ENCODE peak calls at places on chromosomes 5 and 9, in ten cellular contexts. K is keratinocyte, S is coronary artery, I is endothelial cell of umbilical vein, F is breast epithelium, R is RWPE1, D is GM23338, N is substantia nigra, P is fibroblast of lung, X is heart right ventricle. U is an unnamed sample.

GRCh38 chr5:178136990-178137389 is 6.2 kb downstream of the RMND5B start:
- DNase-seq in K (no peak), S (no peak), I (no peak), F (no peak), R (no peak), D (no peak), N (no peak), P (no peak), X (no peak), U (no peak)

GRCh38 chr5:149954798-149955197 is 5.8 kb upstream of the SLC26A2 start:
- DNase-seq in K (no peak), S (no peak), I (peak; percentile 6), F (no peak), R (no peak), D (no peak), N (no peak), P (no peak), X (no peak), U (no peak)

GRCh38 chr5:82348749-82349148 is 70.6 kb upstream of the RPS23 start:
- DNase-seq in K (no peak), S (no peak), I (no peak), F (no peak), R (no peak), D (no peak), N (no peak), P (peak; percentile 55), X (peak; percentile 24), U (no peak)

GRCh38 chr5:172007795-172008465 is 1.5 kb upstream of the FBXW11 start:
- DNase-seq in K (no peak), S (no peak), I (peak; percentile 17), F (no peak), R (peak; percentile 55), D (no peak), N (no peak), P (peak; percentile 23), X (no peak), U (no peak)

GRCh38 chr5:174531782-174532191 is 192.6 kb upstream of the MSX2 start:
- DNase-seq in K (no peak), S (no peak), I (no peak), F (no peak), R (peak; percentile 40), D (no peak), N (no peak), P (no peak), X (no peak), U (no peak)

GRCh38 chr5:43874772-43875171 is 271.8 kb downstream of the NNT start:
- DNase-seq in K (no peak), S (no peak), I (no peak), F (no peak), R (peak; percentile 4), D (no peak), N (no peak), P (peak; percentile 84), X (no peak), U (no peak)

GRCh38 chr9:19992556-19992955 is 203.7 kb upstream of the SLC24A2 start:
- DNase-seq in K (no peak), S (no peak), I (no peak), F (no peak), R (no peak), D (no peak), N (no peak), P (peak; percentile 55), X (no peak), U (no peak)

GRCh38 chr5:31502506-31502905 is 29.4 kb downstream of the DROSHA start:
- DNase-seq in K (no peak), S (no peak), I (no peak), F (no peak), R (no peak), D (no peak), N (peak; percentile 57), P (peak; percentile 11), X (no peak), U (no peak)

GRCh38 chr9:27379311-27380236 is 82.6 kb upstream of the EQTN start:
- DNase-seq in K (no peak), S (no peak), I (no peak), F (no peak), R (no peak), D (no peak), N (no peak), P (no peak), X (no peak), U (peak; percentile 63)

GRCh38 chr5:95861858-95862561 is 39.5 kb upstream of the GLRX start:
- DNase-seq in K (no peak), S (no peak), I (peak; percentile 64), F (no peak), R (peak; percentile 91), D (no peak), N (no peak), P (peak; percentile 56), X (no peak), U (peak; percentile 55)

GRCh38 chr5:139732019-139732418 is 63.6 kb upstream of the PSD2 start:
- DNase-seq in K (no peak), S (no peak), I (no peak), F (no peak), R (no peak), D (no peak), N (no peak), P (no peak), X (no peak), U (no peak)

GRCh38 chr5:112883192-112883591 is 22.1 kb downstream of the SRP19 start:
- DNase-seq in K (no peak), S (no peak), I (no peak), F (no peak), R (no peak), D (no peak), N (no peak), P (no peak), X (no peak), U (no peak)

GRCh38 chr5:80975065-80975464 is 14.9 kb downstream of the RASGRF2 start:
- DNase-seq in K (no peak), S (no peak), I (no peak), F (no peak), R (no peak), D (no peak), N (no peak), P (peak; percentile 36), X (no peak), U (no peak)
- H3K27ac ChIP-seq in K (no peak overlapping the region), S (no peak overlapping the region), I (no peak overlapping the region), F (no peak overlapping the region), R (no peak overlapping the region), D (no peak overlapping the region), N (peak overlapping the region; percentile 15), P (no peak overlapping the region), X (no peak overlapping the region), U (no peak overlapping the region)

GRCh38 chr9:113528811-113529210 is 65.3 kb downstream of the RGS3 start:
- DNase-seq in K (no peak), S (no peak), I (no peak), F (no peak), R (no peak), D (no peak), N (no peak), P (no peak), X (no peak), U (no peak)
- H3K27ac ChIP-seq in K (no peak overlapping the region), S (no peak overlapping the region), I (no peak overlapping the region), F (no peak overlapping the region), R (no peak overlapping the region), D (no peak overlapping the region), N (no peak overlapping the region), P (no peak overlapping the region), X (no peak overlapping the region), U (no peak overlapping the region)

GRCh38 chr9:109250771-109251079 is 70.1 kb downstream of the EPB41L4B start:
- DNase-seq in K (no peak), S (no peak), I (no peak), F (no peak), R (no peak), D (no peak), N (no peak), P (no peak), X (no peak), U (no peak)
- H3K27ac ChIP-seq in K (no peak overlapping the region), S (no peak overlapping the region), I (peak overlapping the region; percentile 14), F (peak overlapping the region; percentile 41), R (peak overlapping the region; percentile 54), D (no peak overlapping the region), N (no peak overlapping the region), P (no peak overlapping the region), X (no peak overlapping the region), U (peak overlapping the region; percentile 65)

DNA sequence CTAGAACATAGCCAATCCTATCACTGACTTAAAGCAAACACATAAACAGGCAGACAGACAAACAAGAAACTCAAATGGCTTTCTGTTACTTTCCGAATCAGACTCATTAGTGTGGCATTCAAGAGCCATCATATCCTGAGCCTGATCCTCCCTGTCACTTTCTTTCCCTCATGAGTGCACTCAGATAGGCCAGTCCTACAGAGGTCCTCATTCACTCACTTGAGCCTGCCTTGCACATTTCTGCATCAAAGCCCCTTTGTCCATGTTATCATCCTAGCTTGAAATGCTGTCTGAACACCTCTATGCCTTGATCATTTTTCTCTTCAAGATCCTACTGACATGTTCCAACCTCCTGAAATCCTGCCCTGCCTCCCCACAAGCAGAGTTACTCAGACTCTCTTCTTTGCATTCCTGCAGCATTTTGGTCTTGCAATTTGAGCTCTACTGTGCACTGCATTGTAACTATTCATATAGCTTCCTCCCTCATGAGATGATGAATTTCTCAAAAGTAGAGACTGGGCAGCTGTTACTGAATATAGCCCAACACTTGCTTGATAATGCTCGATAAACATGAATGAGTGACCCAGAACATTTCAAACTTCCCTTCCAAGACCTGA is 126.9 kb downstream of the PALM2AKAP2 start:
- DNase-seq in K (no peak), S (no peak), I (peak; percentile 76), F (no peak), R (no peak), D (no peak), N (no peak), P (peak; percentile 35), X (no peak), U (no peak)
- H3K27ac ChIP-seq in K (no peak overlapping the region), S (no peak overlapping the region), I (peak overlapping the region; percentile 100), F (peak overlapping the region; percentile 75), R (no peak overlapping the region), D (no peak overlapping the region), N (peak overlapping the region; percentile 47), P (peak overlapping the region; percentile 96), X (peak overlapping the region; percentile 59), U (no peak overlapping the region)

GRCh38 chr9:97774657-97775056 is 77.5 kb upstream of the XPA start:
- DNase-seq in K (no peak), S (no peak), I (no peak), F (no peak), R (no peak), D (no peak), N (no peak), P (no peak), X (no peak), U (peak; percentile 89)
- H3K27ac ChIP-seq in K (no peak overlapping the region), S (no peak overlapping the region), I (no peak overlapping the region), F (no peak overlapping the region), R (no peak overlapping the region), D (no peak overlapping the region), N (no peak overlapping the region), P (no peak overlapping the region), X (no peak overlapping the region), U (no peak overlapping the region)

U was measured in small intestine.